ENCODE peak calls at places on chromosome X, in five cellular contexts. One of them, this sample, is unnamed.

GRCh38 chrX:20743054-20743453 is 476.3 kb upstream of the RPS6KA3 start:
- DNase-seq in fibroblast of lung: no peak
- DNase-seq in thoracic aorta: no peak
- DNase-seq in CD8-positive, alpha-beta T cell: no peak
- DNase-seq in upper lobe of left lung: no peak
- DNase-seq in this sample: no peak

GRCh38 chrX:20487227-20487626 is 220.5 kb upstream of the RPS6KA3 start:
- DNase-seq in fibroblast of lung: no peak
- DNase-seq in thoracic aorta: no peak
- DNase-seq in CD8-positive, alpha-beta T cell: no peak
- DNase-seq in upper lobe of left lung: no peak
- DNase-seq in this sample: no peak

GRCh38 chrX:43166874-43167273 is 388.9 kb upstream of the PPP1R2C start:
- DNase-seq in fibroblast of lung: no peak
- DNase-seq in thoracic aorta: no peak
- DNase-seq in CD8-positive, alpha-beta T cell: no peak
- DNase-seq in upper lobe of left lung: no peak
- DNase-seq in this sample: no peak

GRCh38 chrX:149131780-149132179 is 373.3 kb downstream of the IDS start:
- DNase-seq in fibroblast of lung: no peak
- DNase-seq in thoracic aorta: no peak
- DNase-seq in CD8-positive, alpha-beta T cell: no peak
- DNase-seq in upper lobe of left lung: no peak
- DNase-seq in this sample: no peak

GRCh38 chrX:27915617-27916016 is 65.6 kb downstream of the DCAF8L1 start:
- DNase-seq in fibroblast of lung: peak; percentile 21
- DNase-seq in thoracic aorta: no peak
- DNase-seq in CD8-positive, alpha-beta T cell: no peak
- DNase-seq in upper lobe of left lung: peak; percentile 21
- DNase-seq in this sample: no peak

GRCh38 chrX:17860811-17861495 is at the start of gene RAI2:
- DNase-seq in fibroblast of lung: no peak
- DNase-seq in thoracic aorta: no peak
- DNase-seq in CD8-positive, alpha-beta T cell: no peak
- DNase-seq in upper lobe of left lung: peak; percentile 31
- DNase-seq in this sample: no peak

GRCh38 chrX:2677764-2678163 is 13.3 kb upstream of the CD99 start:
- DNase-seq in fibroblast of lung: peak; percentile 99
- DNase-seq in thoracic aorta: peak; percentile 71
- DNase-seq in CD8-positive, alpha-beta T cell: no peak
- DNase-seq in upper lobe of left lung: peak; percentile 24
- DNase-seq in this sample: peak; percentile 89

GRCh38 chrX:120205816-120206753 is 44.5 kb upstream of the ZBTB33 start:
- DNase-seq in fibroblast of lung: no peak
- DNase-seq in thoracic aorta: no peak
- DNase-seq in CD8-positive, alpha-beta T cell: no peak
- DNase-seq in upper lobe of left lung: no peak
- DNase-seq in this sample: no peak

GRCh38 chrX:71250856-71251255 is 3.1 kb downstream of the ZMYM3 start:
- DNase-seq in fibroblast of lung: no peak
- DNase-seq in thoracic aorta: no peak
- DNase-seq in CD8-positive, alpha-beta T cell: no peak
- DNase-seq in upper lobe of left lung: no peak
- DNase-seq in this sample: no peak

DNA sequence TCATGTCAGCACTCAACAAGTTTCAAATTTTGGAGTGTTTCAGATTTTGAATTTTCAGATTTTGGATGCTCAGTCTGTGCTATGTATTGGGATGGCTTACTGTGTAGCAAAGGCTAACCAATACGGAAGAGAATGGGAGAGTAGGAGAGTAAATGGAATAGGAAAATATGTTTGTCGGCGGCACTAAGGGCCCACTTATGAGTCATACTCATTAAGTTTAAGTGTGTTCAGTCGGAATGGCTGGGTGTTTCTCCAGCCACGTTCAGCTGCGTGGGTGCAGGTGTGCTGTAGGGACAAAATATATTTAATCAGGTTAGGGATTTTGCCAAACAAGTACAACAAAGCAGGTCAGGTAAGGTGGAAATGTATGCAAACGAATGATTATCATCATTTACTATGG is 13.6 kb downstream of the FTHL17 start:
- DNase-seq in fibroblast of lung: no peak
- DNase-seq in thoracic aorta: no peak
- DNase-seq in CD8-positive, alpha-beta T cell: no peak
- DNase-seq in upper lobe of left lung: peak; percentile 33
- DNase-seq in this sample: no peak
- H3K36me3 ChIP-seq in fibroblast of lung: no peaks in the 10 kb centered on the region
- H3K36me3 ChIP-seq in thoracic aorta: no peaks in the 10 kb centered on the region
- H3K36me3 ChIP-seq in CD8-positive, alpha-beta T cell: no peaks in the 10 kb centered on the region
- H3K36me3 ChIP-seq in upper lobe of left lung: no peaks in the 10 kb centered on the region
- H3K36me3 ChIP-seq in this sample: no peaks in the 10 kb centered on the region

DNA sequence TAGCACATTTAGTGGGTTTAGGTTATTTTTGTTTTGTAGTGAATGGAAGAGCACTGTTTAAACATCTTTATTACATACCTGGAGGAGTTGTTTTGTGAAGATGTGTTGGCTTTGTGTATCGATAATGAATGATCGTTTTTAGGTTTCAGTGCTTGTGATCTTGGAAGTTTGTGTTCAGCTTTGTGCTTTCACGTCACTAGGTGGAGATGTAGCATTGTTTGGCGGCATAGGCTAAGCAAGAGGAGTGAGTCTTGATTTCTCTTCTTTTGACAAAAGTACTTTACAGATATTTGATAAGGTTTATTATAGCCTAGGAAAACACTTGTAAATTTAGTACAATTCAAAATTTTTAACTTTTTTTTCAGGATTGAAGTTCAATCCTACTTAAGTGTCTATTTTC is 50.4 kb downstream of the PDK3 start:
- DNase-seq in fibroblast of lung: peak; percentile 38
- DNase-seq in thoracic aorta: no peak
- DNase-seq in CD8-positive, alpha-beta T cell: no peak
- DNase-seq in upper lobe of left lung: no peak
- DNase-seq in this sample: no peak
- TF ChIP-seq CTCF in fibroblast of lung: peak; percentile 35
- TF ChIP-seq CTCF in thoracic aorta: no peak
- TF ChIP-seq CTCF in CD8-positive, alpha-beta T cell: no peak
- TF ChIP-seq CTCF in upper lobe of left lung: no peak
- TF ChIP-seq CTCF in this sample: no peak

GRCh38 chrX:115579786-115580294 is 18.9 kb downstream of the PLS3 start:
- DNase-seq in fibroblast of lung: no peak
- DNase-seq in thoracic aorta: no peak
- DNase-seq in CD8-positive, alpha-beta T cell: no peak
- DNase-seq in upper lobe of left lung: no peak
- DNase-seq in this sample: no peak
- H3K4me1 ChIP-seq in fibroblast of lung: no peaks in the 10 kb centered on the region
- H3K4me1 ChIP-seq in thoracic aorta: peaks cover 42% of the 10 kb centered on the region
- H3K4me1 ChIP-seq in CD8-positive, alpha-beta T cell: no peaks in the 10 kb centered on the region
- H3K4me1 ChIP-seq in upper lobe of left lung: peaks cover 6% of the 10 kb centered on the region
- H3K4me1 ChIP-seq in this sample: no peaks in the 10 kb centered on the region

GRCh38 chrX:13770013-13770412 is 35.5 kb downstream of the OFD1 start:
- DNase-seq in fibroblast of lung: no peak
- DNase-seq in thoracic aorta: no peak
- DNase-seq in CD8-positive, alpha-beta T cell: no peak
- DNase-seq in upper lobe of left lung: no peak
- DNase-seq in this sample: no peak
- H3K36me3 ChIP-seq in fibroblast of lung: no peaks in the 10 kb centered on the region
- H3K36me3 ChIP-seq in thoracic aorta: peaks cover 2% of the 10 kb centered on the region
- H3K36me3 ChIP-seq in CD8-positive, alpha-beta T cell: peaks cover 32% of the 10 kb centered on the region
- H3K36me3 ChIP-seq in upper lobe of left lung: no peaks in the 10 kb centered on the region
- H3K36me3 ChIP-seq in this sample: peaks cover 12% of the 10 kb centered on the region

DNA sequence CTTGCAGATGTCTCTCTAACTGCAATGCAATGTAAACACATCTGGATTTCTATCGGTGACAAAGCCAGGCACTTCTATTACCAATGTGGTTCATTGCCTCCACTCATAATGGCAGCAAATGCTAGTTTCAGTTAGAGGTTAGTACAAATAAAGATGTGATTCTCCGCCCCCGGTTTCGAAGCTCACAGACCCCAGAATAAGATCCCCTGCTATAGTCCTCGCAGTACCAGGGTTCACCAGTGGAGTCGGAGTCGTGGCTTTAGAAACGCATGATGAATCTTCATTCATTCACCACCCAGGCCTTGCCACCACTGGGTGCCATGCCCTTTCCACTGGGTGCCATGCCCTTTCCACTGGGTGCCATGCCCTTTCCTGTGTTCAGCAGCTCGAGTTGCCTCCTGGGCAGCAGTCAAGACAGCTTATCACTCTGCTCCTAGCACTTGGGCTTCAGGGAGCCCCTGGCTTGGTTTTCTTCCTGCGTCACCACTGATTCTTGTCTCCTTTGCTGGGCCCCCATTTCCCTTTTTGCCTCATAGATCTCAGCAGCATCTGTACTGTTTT is 3.5 kb upstream of the NAA10 start:
- DNase-seq in fibroblast of lung: no peak
- DNase-seq in thoracic aorta: no peak
- DNase-seq in CD8-positive, alpha-beta T cell: no peak
- DNase-seq in upper lobe of left lung: no peak
- DNase-seq in this sample: no peak
- TF ChIP-seq CTCF in fibroblast of lung: no peak
- TF ChIP-seq CTCF in thoracic aorta: no peak
- TF ChIP-seq CTCF in CD8-positive, alpha-beta T cell: no peak
- TF ChIP-seq CTCF in upper lobe of left lung: no peak
- TF ChIP-seq CTCF in this sample: no peak

This sample was measured in ascending aorta.